ENCODE peak calls at places on chromosomes 13 and 19, in six cellular contexts. A is AG09319, W is epithelial cell of esophagus, Z is foreskin fibroblast, Y is mucosa of gallbladder, X is GM12878. H is an unnamed sample.

GRCh38 chr19:34818270-34818669 is 45.3 kb upstream of the ZNF599 start:
- DNase-seq in A (no peak), W (no peak), Z (no peak), Y (no peak), X (no peak), H (no peak)

GRCh38 chr13:41554626-41555386 is 97.5 kb downstream of the RGCC start:
- DNase-seq in A (no peak), W (no peak), Z (no peak), Y (no peak), X (peak; percentile 48), H (no peak)

GRCh38 chr13:74414458-74414857 is 280.3 kb upstream of the KLF12 start:
- DNase-seq in A (no peak), W (no peak), Z (no peak), Y (no peak), X (no peak), H (no peak)

GRCh38 chr19:39970424-39970673 is 616 bp upstream of the PSMC4 start:
- DNase-seq in A (no peak), W (no peak), Z (no peak), Y (no peak), X (peak; percentile 24), H (no peak)

GRCh38 chr13:41960700-41961697 is at the start of gene VWA8:
- DNase-seq in A (peak; percentile 43), W (peak; percentile 85), Z (peak; percentile 93), Y (peak; percentile 79), X (no peak), H (peak; percentile 29)

GRCh38 chr19:3544742-3545668 is 6.0 kb downstream of the TEKTIP1 start:
- DNase-seq in A (no peak), W (peak; percentile 79), Z (peak; percentile 73), Y (peak; percentile 57), X (no peak), H (peak; percentile 17)

GRCh38 chr13:102677122-102677521 is 17.7 kb downstream of the METTL21C start:
- DNase-seq in A (no peak), W (no peak), Z (no peak), Y (no peak), X (no peak), H (no peak)

GRCh38 chr19:42291437-42291815 is 10.5 kb upstream of the PRR19 start:
- DNase-seq in A (no peak), W (no peak), Z (peak; percentile 48), Y (peak; percentile 60), X (no peak), H (no peak)

GRCh38 chr19:51323481-51323891 is 12.0 kb downstream of the IGLON5 start:
- DNase-seq in A (no peak), W (no peak), Z (no peak), Y (no peak), X (no peak), H (no peak)

GRCh38 chr13:102132896-102133295 is 269.0 kb downstream of the FGF14 start:
- DNase-seq in A (no peak), W (no peak), Z (no peak), Y (no peak), X (no peak), H (no peak)

GRCh38 chr19:55643003-55643732 is at the start of gene ZNF581:
- DNase-seq in A (peak; percentile 40), W (peak; percentile 86), Z (peak; percentile 91), Y (peak; percentile 75), X (peak; percentile 59), H (peak; percentile 49)

GRCh38 chr13:39561971-39562370 is 41.0 kb downstream of the LHFPL6 start:
- DNase-seq in A (no peak), W (peak; percentile 60), Z (no peak), Y (no peak), X (no peak), H (no peak)

GRCh38 chr19:10113592-10113963 is 2.1 kb downstream of the P2RY11 start:
- DNase-seq in A (no peak), W (no peak), Z (no peak), Y (no peak), X (no peak), H (no peak)

GRCh38 chr19:16342002-16342715 is 17.5 kb downstream of the KLF2 start:
- DNase-seq in A (no peak), W (no peak), Z (peak; percentile 41), Y (peak; percentile 52), X (peak; percentile 76), H (no peak)

GRCh38 chr19:57664269-57665127 is 4.2 kb upstream of the ZSCAN4 start:
- DNase-seq in A (no peak), W (peak; percentile 35), Z (peak; percentile 80), Y (peak; percentile 22), X (no peak), H (peak; percentile 52)

GRCh38 chr13:33146843-33147611 is 130.8 kb downstream of the KL start:
- DNase-seq in A (no peak), W (no peak), Z (no peak), Y (no peak), X (peak; percentile 98), H (no peak)

GRCh38 chr19:35557539-35558399 is 5.7 kb downstream of the ATP4A start:
- DNase-seq in A (no peak), W (peak; percentile 65), Z (peak; percentile 82), Y (peak; percentile 53), X (no peak), H (peak; percentile 58)

H was measured in NCI-H774.